ENCODE peak calls at places on chromosomes 6 and 20, in five cellular contexts. G is AG04450; U is activated T-cell treated with anti-CD3 and anti-CD28 coated beads for 24 hours; K is HFFc6; X is stimulated activated CD4-positive, alpha-beta T cell treated with anti-CD3 and anti-CD28 coated beads, Interleukin-4, amount 100 ng/mL, for 1 hour. H is an unnamed sample.
A peak's percentile ranks its signal among the peaks of the same experiment; 100 is the strongest.

GRCh38 chr6:97591955-97592354 is 308.9 kb upstream of the MMS22L start:
- DNase-seq in K (no peak), X (no peak), U (no peak), G (no peak), H (no peak)

GRCh38 chr6:160750276-160750689 is 48.2 kb downstream of the PLG start:
- DNase-seq in U (no peak), K (no peak), X (no peak), G (no peak), H (no peak)

GRCh38 chr6:56889492-56889891 is 65.4 kb upstream of the BEND6 start:
- DNase-seq in G (no peak), X (no peak), U (no peak), K (no peak), H (no peak)

GRCh38 chr6:99393698-99394531 is at the start of gene COQ3:
- DNase-seq in K (peak; percentile 61), X (peak; percentile 65), G (peak; percentile 60), U (peak; percentile 51), H (peak; percentile 71)

GRCh38 chr6:23174781-23175361 is 605.5 kb downstream of the HDGFL1 start:
- DNase-seq in U (no peak), X (no peak), K (peak; percentile 84), G (peak; percentile 81), H (no peak)

GRCh38 chr20:53993310-53993709 is 77.1 kb downstream of the BCAS1 start:
- DNase-seq in G (no peak), U (no peak), X (no peak), K (no peak), H (no peak)

GRCh38 chr20:38141154-38141888 is 23.7 kb downstream of the TGM2 start:
- DNase-seq in G (no peak), X (no peak), K (no peak), U (no peak), H (no peak)

GRCh38 chr6:6907286-6907685 is 200.5 kb upstream of the RREB1 start:
- DNase-seq in K (no peak), X (no peak), G (no peak), U (no peak), H (no peak)

H was measured in activated naive CD4-positive, alpha-beta T cell treated with Interleukin-2 at 50 U/mL for 16 hours.